ENCODE peak calls at places on chromosomes 12 and 14, in five cellular contexts. One of them, this sample, is unnamed.

GRCh38 chr12:57755454-57756372 is 810 bp downstream of the MARCHF9 start:
- DNase-seq in CD8-positive, alpha-beta memory T cell: peak; percentile 54
- DNase-seq in neural progenitor cell: peak; percentile 50
- DNase-seq in left lung: peak; percentile 88
- DNase-seq in fibroblast of pulmonary artery: no peak
- DNase-seq in this sample: no peak

GRCh38 chr14:64763801-64764511 is 59.7 kb downstream of the PLEKHG3 start:
- DNase-seq in neural progenitor cell: peak; percentile 41
- DNase-seq in fibroblast of pulmonary artery: peak; percentile 54
- DNase-seq in left lung: no peak
- DNase-seq in CD8-positive, alpha-beta memory T cell: no peak
- DNase-seq in this sample: peak; percentile 76

GRCh38 chr12:3247596-3248270 is 170.6 kb downstream of the TSPAN9 start:
- DNase-seq in CD8-positive, alpha-beta memory T cell: no peak
- DNase-seq in fibroblast of pulmonary artery: no peak
- DNase-seq in neural progenitor cell: no peak
- DNase-seq in left lung: no peak
- DNase-seq in this sample: no peak

GRCh38 chr12:117803013-117803412 is 165.8 kb downstream of the KSR2 start:
- DNase-seq in CD8-positive, alpha-beta memory T cell: no peak
- DNase-seq in left lung: no peak
- DNase-seq in fibroblast of pulmonary artery: no peak
- DNase-seq in neural progenitor cell: no peak
- DNase-seq in this sample: no peak

GRCh38 chr14:95233702-95234241 is 76.4 kb upstream of the DICER1 start:
- DNase-seq in CD8-positive, alpha-beta memory T cell: no peak
- DNase-seq in neural progenitor cell: no peak
- DNase-seq in left lung: no peak
- DNase-seq in fibroblast of pulmonary artery: no peak
- DNase-seq in this sample: no peak

GRCh38 chr12:119016715-119017114 is 35.4 kb downstream of the SRRM4 start:
- DNase-seq in fibroblast of pulmonary artery: no peak
- DNase-seq in neural progenitor cell: no peak
- DNase-seq in left lung: no peak
- DNase-seq in CD8-positive, alpha-beta memory T cell: no peak
- DNase-seq in this sample: no peak

GRCh38 chr12:92938018-92938417 is 8.9 kb upstream of the EEA1 start:
- DNase-seq in neural progenitor cell: no peak
- DNase-seq in fibroblast of pulmonary artery: no peak
- DNase-seq in left lung: no peak
- DNase-seq in CD8-positive, alpha-beta memory T cell: no peak
- DNase-seq in this sample: no peak

GRCh38 chr14:88849717-88850116 is 25.3 kb downstream of the TTC8 start:
- DNase-seq in left lung: no peak
- DNase-seq in fibroblast of pulmonary artery: peak; percentile 28
- DNase-seq in CD8-positive, alpha-beta memory T cell: no peak
- DNase-seq in neural progenitor cell: no peak
- DNase-seq in this sample: peak; percentile 16

GRCh38 chr12:93167331-93167730 is 210.4 kb upstream of the NUDT4 start:
- DNase-seq in left lung: no peak
- DNase-seq in CD8-positive, alpha-beta memory T cell: no peak
- DNase-seq in fibroblast of pulmonary artery: no peak
- DNase-seq in neural progenitor cell: no peak
- DNase-seq in this sample: no peak

GRCh38 chr14:53963491-53964227 is 7.0 kb upstream of the BMP4 start:
- DNase-seq in left lung: peak; percentile 71
- DNase-seq in CD8-positive, alpha-beta memory T cell: no peak
- DNase-seq in fibroblast of pulmonary artery: peak; percentile 32
- DNase-seq in neural progenitor cell: peak; percentile 70
- DNase-seq in this sample: no peak

GRCh38 chr14:21105095-21105494 is 4.2 kb downstream of the TMEM253 start:
- DNase-seq in left lung: no peak
- DNase-seq in neural progenitor cell: no peak
- DNase-seq in CD8-positive, alpha-beta memory T cell: no peak
- DNase-seq in fibroblast of pulmonary artery: no peak
- DNase-seq in this sample: no peak

DNA sequence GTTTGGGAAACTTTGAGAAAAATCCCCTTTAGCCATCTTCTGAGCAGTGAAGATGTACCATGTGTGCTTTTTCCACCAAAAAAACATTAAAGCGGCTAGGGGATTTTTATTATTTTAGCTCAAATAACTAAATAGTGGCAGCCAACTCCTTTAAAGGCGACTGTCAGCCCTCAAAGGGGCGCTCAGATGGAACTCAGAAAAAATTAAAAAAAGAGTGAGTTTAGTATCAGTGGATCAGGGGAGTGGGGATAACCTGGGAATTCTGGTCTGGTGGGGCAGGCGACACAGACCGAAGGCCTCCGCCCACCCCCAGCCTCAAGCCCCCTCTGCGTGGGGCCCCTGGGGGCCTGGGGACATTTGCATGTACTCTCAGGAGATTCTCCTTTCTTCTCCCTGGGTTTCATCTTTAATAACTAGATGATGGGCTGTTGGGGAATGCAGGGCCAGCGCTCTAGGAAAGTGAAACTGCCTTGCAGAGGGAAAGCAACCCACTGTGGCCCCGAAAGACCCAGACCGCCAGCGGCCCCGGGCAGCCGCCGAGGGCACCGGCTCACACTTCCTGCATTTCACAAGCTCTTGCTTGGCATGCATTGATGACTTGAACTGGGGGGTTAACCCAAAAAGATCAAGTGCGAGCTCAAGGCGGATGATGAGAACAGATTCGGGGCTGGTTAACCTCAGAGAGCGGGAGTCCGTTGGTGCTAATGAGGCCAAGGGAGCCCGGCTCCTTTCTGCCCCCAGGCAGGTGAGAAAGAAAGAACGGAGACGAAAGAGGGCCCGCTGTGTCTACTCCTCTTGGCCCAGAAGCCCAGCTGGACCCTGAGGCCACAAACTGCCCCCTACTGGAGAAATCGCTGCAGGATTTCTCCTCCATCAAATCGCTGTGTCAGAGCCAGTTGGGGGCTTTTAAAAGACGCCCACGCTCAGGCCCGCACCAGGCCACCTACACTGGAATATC is 7.3 kb upstream of the BATF start:
- DNase-seq in CD8-positive, alpha-beta memory T cell: peak; percentile 33
- DNase-seq in neural progenitor cell: peak; percentile 20
- DNase-seq in left lung: peak; percentile 90
- DNase-seq in fibroblast of pulmonary artery: no peak
- DNase-seq in this sample: peak; percentile 34
- H3K4me3 ChIP-seq in CD8-positive, alpha-beta memory T cell: peak overlapping the region; percentile 45
- H3K4me3 ChIP-seq in neural progenitor cell: no peak overlapping the region
- H3K4me3 ChIP-seq in left lung: peak overlapping the region; percentile 26
- H3K4me3 ChIP-seq in fibroblast of pulmonary artery: peak overlapping the region; percentile 43
- H3K4me3 ChIP-seq in this sample: peak overlapping the region; percentile 40

GRCh38 chr12:6202846-6203245 is 2.6 kb downstream of the CD9 start:
- DNase-seq in fibroblast of pulmonary artery: no peak
- DNase-seq in neural progenitor cell: no peak
- DNase-seq in CD8-positive, alpha-beta memory T cell: no peak
- DNase-seq in left lung: no peak
- DNase-seq in this sample: no peak
- H3K4me3 ChIP-seq in fibroblast of pulmonary artery: no peak overlapping the region
- H3K4me3 ChIP-seq in neural progenitor cell: no peak overlapping the region
- H3K4me3 ChIP-seq in CD8-positive, alpha-beta memory T cell: no peak overlapping the region
- H3K4me3 ChIP-seq in left lung: peak overlapping the region; percentile 68
- H3K4me3 ChIP-seq in this sample: no peak overlapping the region

GRCh38 chr12:138898-139534 is 72.4 kb downstream of the IQSEC3 start:
- DNase-seq in CD8-positive, alpha-beta memory T cell: peak; percentile 20
- DNase-seq in neural progenitor cell: peak; percentile 46
- DNase-seq in left lung: peak; percentile 78
- DNase-seq in fibroblast of pulmonary artery: peak; percentile 12
- DNase-seq in this sample: no peak
- H3K4me3 ChIP-seq in CD8-positive, alpha-beta memory T cell: no peak overlapping the region
- H3K4me3 ChIP-seq in neural progenitor cell: peak overlapping the region; percentile 1
- H3K4me3 ChIP-seq in left lung: peak overlapping the region; percentile 6
- H3K4me3 ChIP-seq in fibroblast of pulmonary artery: no peak overlapping the region
- H3K4me3 ChIP-seq in this sample: no peak overlapping the region

DNA sequence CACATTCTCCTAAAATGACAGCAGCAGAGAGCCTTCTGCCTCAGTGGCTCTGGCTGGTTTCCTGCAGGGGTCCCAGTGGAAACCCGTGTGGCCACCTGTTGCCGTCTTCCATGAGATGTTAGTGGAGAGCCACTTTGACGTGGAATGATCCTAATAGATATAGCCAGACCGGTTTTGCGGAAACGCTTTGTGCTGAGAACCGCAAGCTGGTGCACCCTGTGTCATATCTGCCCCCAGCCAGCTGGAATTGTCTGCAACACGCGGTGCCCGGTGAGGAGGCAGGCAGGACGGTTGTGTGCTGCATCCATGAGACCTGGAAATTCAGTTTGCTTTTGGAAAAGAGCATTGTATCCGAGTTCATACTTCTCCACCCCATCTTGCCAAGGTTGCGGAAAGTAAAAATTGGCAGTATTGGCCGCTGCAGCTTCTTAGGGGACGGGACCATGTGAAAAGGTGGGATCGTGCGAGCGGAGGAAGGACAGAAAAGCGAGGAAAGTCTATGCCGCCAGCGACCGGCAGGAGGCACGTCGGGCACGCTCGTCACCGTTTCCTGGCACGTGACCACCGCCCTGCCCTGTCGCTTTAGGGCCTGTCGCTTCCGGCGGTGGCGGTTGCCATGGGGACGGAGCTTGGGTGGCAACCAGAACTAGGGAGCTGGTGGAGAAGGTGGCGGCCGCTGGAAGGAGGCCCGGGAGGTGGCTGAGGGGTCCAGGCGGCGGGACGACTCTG is at the start of gene CFAP251:
- DNase-seq in CD8-positive, alpha-beta memory T cell: peak; percentile 94
- DNase-seq in fibroblast of pulmonary artery: peak; percentile 63
- DNase-seq in neural progenitor cell: peak; percentile 94
- DNase-seq in left lung: peak; percentile 99
- DNase-seq in this sample: no peak
- H3K4me3 ChIP-seq in CD8-positive, alpha-beta memory T cell: peak within 1 kb of the TSS; percentile 54
- H3K4me3 ChIP-seq in fibroblast of pulmonary artery: no peak within 1 kb of the TSS
- H3K4me3 ChIP-seq in neural progenitor cell: peak within 1 kb of the TSS; percentile 48
- H3K4me3 ChIP-seq in left lung: peak within 1 kb of the TSS; percentile 35
- H3K4me3 ChIP-seq in this sample: no peak within 1 kb of the TSS

DNA sequence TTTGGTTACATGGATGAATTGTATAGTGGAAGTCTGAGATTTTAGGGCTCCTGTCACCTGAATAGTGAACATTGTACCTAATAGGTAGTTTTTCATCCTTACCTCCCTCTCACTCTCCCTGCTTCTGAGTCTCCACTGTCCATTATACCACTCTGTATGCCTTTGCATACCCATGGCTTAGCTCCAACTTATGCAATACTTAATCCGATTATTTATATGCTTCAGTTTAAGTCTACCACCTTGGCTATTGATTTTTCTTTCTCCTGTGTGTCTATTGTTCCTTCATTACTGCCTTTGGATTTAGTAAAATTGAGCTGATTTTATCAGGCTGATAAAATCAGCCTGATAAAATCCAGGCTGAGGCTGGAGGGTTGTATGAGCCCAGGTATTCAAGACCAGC is 30.5 kb upstream of the C12orf71 start:
- DNase-seq in left lung: no peak
- DNase-seq in CD8-positive, alpha-beta memory T cell: no peak
- DNase-seq in fibroblast of pulmonary artery: peak; percentile 26
- DNase-seq in neural progenitor cell: no peak
- DNase-seq in this sample: no peak
- H3K4me3 ChIP-seq in left lung: no peak overlapping the region
- H3K4me3 ChIP-seq in CD8-positive, alpha-beta memory T cell: no peak overlapping the region
- H3K4me3 ChIP-seq in fibroblast of pulmonary artery: no peak overlapping the region
- H3K4me3 ChIP-seq in neural progenitor cell: no peak overlapping the region
- H3K4me3 ChIP-seq in this sample: no peak overlapping the region

This sample was measured in fibroblast of villous mesenchyme.